ENCODE peak calls at places on chromosomes 5 and 9, in nine cellular contexts. W is GDM1; C is M059J; L is non-pigmented ciliary epithelial cell; O is ELR; Y is stimulated activated CD8-positive, alpha-beta memory T cell treated with anti-CD3 and anti-CD28 coated beads, Interleukin-12 subunit alpha, Interleukin-12 subunit beta, amount 100 ng/mL, for 4 hours; F is T-helper 1 cell; K is activated T-cell treated with anti-CD3 and anti-CD28 coated beads for 4 hours; B is HuH-7. N is an unnamed sample.

GRCh38 chr5:174329738-174330137 is 284.2 kb downstream of the NSG2 start:
- DNase-seq in O (no peak), B (no peak), W (no peak), F (no peak), C (no peak), L (no peak), K (no peak), Y (no peak), N (no peak)

GRCh38 chr5:179980767-179981166 is 73.1 kb upstream of the TBC1D9B start:
- DNase-seq in F (no peak), Y (no peak), B (no peak), L (no peak), O (no peak), K (no peak), C (no peak), W (no peak), N (no peak)

GRCh38 chr5:55294935-55295334 is 12.6 kb downstream of the DHX29 start:
- DNase-seq in F (no peak), O (no peak), C (no peak), Y (no peak), B (no peak), K (no peak), W (no peak), L (no peak), N (no peak)

GRCh38 chr5:119470105-119470763 is 17.9 kb downstream of the HSD17B4 start:
- DNase-seq in W (no peak), O (peak), B (no peak), Y (no peak), K (no peak), L (no peak), F (no peak), C (no peak), N (no peak)

GRCh38 chr5:83750759-83751158 is 30.1 kb upstream of the HAPLN1 start:
- DNase-seq in W (peak), C (no peak), B (no peak), Y (no peak), K (no peak), F (no peak), L (no peak), O (no peak), N (no peak)

GRCh38 chr9:69740872-69741505 is 18.8 kb downstream of the PTAR1 start:
- DNase-seq in B (no peak), K (no peak), F (no peak), Y (no peak), L (no peak), W (no peak), C (no peak), O (peak), N (no peak)

GRCh38 chr9:35689601-35690446 is at the start of gene TPM2:
- DNase-seq in C (no peak), K (no peak), O (peak), B (no peak), L (no peak), F (no peak), Y (no peak), W (no peak), N (no peak)

GRCh38 chr9:128118472-128118857 is 9.1 kb downstream of the PTGES2 start:
- DNase-seq in C (no peak), F (no peak), B (no peak), W (no peak), Y (no peak), L (no peak), K (no peak), O (no peak), N (no peak)

GRCh38 chr5:43623048-43623447 is 20.1 kb downstream of the NNT start:
- DNase-seq in B (no peak), K (no peak), L (no peak), C (no peak), Y (no peak), F (no peak), O (no peak), W (no peak), N (no peak)

GRCh38 chr5:138979684-138980275 is 104.6 kb upstream of the LRRTM2 start:
- DNase-seq in Y (peak), W (no peak), O (no peak), K (no peak), F (no peak), B (no peak), C (peak), L (no peak), N (no peak)

GRCh38 chr9:76808636-76809035 is 44.4 kb downstream of the PCA3 start:
- DNase-seq in C (peak), Y (no peak), O (peak), W (no peak), L (no peak), B (no peak), K (no peak), F (no peak), N (no peak)

GRCh38 chr5:17365756-17366155 is 132.3 kb upstream of the TAF11L2 start:
- DNase-seq in O (peak), W (no peak), B (no peak), Y (no peak), F (no peak), C (peak), L (no peak), K (no peak), N (no peak)

GRCh38 chr5:80623911-80624457 is 30.5 kb upstream of the MSH3 start:
- DNase-seq in B (peak), L (no peak), O (no peak), Y (no peak), W (no peak), C (no peak), F (no peak), K (no peak), N (no peak)

GRCh38 chr5:168987540-168988300 is 313.2 kb downstream of the SLIT3 start:
- DNase-seq in B (peak), K (peak), Y (peak), O (peak), W (peak), F (no peak), C (peak), L (peak), N (no peak)

GRCh38 chr9:2725126-2725525 is 7.8 kb downstream of the KCNV2 start:
- DNase-seq in L (no peak), K (no peak), Y (no peak), F (no peak), O (peak), B (no peak), C (peak), W (no peak), N (no peak)

GRCh38 chr5:31408814-31409213 is 123.1 kb downstream of the DROSHA start:
- DNase-seq in B (no peak), O (peak), C (peak), W (no peak), L (peak), F (no peak), K (no peak), Y (no peak), N (peak)

GRCh38 chr5:23994581-23995370 is 487.4 kb downstream of the PRDM9 start:
- DNase-seq in O (no peak), K (no peak), Y (no peak), L (no peak), C (no peak), F (no peak), B (no peak), W (no peak), N (no peak)

GRCh38 chr9:92384373-92384772 is 20.0 kb downstream of the OGN start:
- DNase-seq in W (no peak), F (no peak), K (no peak), L (peak), B (no peak), Y (no peak), O (peak), C (peak), N (no peak)

GRCh38 chr5:1388383-1388967 is 43.6 kb upstream of the CLPTM1L start:
- DNase-seq in F (no peak), O (no peak), C (no peak), L (no peak), W (no peak), Y (no peak), B (no peak), K (no peak), N (no peak)

GRCh38 chr5:3023678-3024077 is 272.2 kb upstream of the IRX2 start:
- DNase-seq in O (no peak), K (no peak), F (no peak), B (no peak), Y (no peak), C (no peak), L (no peak), W (no peak), N (no peak)

GRCh38 chr5:96627792-96628191 is 34.4 kb upstream of the CAST start:
- DNase-seq in Y (no peak), W (no peak), K (no peak), O (no peak), B (peak), F (no peak), C (peak), L (no peak), N (no peak)

GRCh38 chr5:64665243-64665642 is 25.1 kb upstream of the SHISAL2B start:
- DNase-seq in F (no peak), O (no peak), K (no peak), L (no peak), C (no peak), W (no peak), B (no peak), Y (no peak), N (no peak)

GRCh38 chr5:136435951-136436544 is 70.7 kb upstream of the TRPC7 start:
- DNase-seq in B (no peak), Y (no peak), F (no peak), K (no peak), C (peak), W (no peak), O (no peak), L (no peak), N (no peak)

GRCh38 chr9:119289740-119290139 is 79.5 kb downstream of the BRINP1 start:
- DNase-seq in B (peak), L (no peak), W (peak), Y (no peak), F (no peak), K (no peak), C (peak), O (peak), N (no peak)

GRCh38 chr9:14303526-14303925 is 10.4 kb downstream of the NFIB start:
- DNase-seq in Y (no peak), L (no peak), B (no peak), O (no peak), C (no peak), W (no peak), K (no peak), F (no peak), N (no peak)

GRCh38 chr5:5967373-5967772 is 411.0 kb downstream of the MED10 start:
- DNase-seq in O (no peak), L (no peak), B (no peak), W (no peak), K (no peak), Y (no peak), C (no peak), F (no peak), N (no peak)

GRCh38 chr5:111781200-111781599 is 24.2 kb upstream of the NREP start:
- DNase-seq in B (no peak), O (no peak), F (no peak), C (peak), W (no peak), L (no peak), K (no peak), Y (no peak), N (no peak)

N was measured in RWPE2.